ENCODE peak calls at places on chromosomes 5 and 9, in six cellular contexts. U, P, I, V, Q and Y are unnamed samples.

GRCh38 chr9:105053209-105053652 is 125.3 kb upstream of the ABCA1 start:
- DNase-seq in V (peak; percentile 94), Q (no peak), I (no peak), P (peak; percentile 93), U (no peak), Y (no peak)

GRCh38 chr5:137778772-137779564 is 24.8 kb upstream of the HNRNPA0 start:
- DNase-seq in U (no peak), I (peak; percentile 22), P (peak; percentile 33), V (peak; percentile 39), Q (peak; percentile 11), Y (no peak)

GRCh38 chr5:131386124-131386523 is 122.3 kb downstream of the CDC42SE2 start:
- DNase-seq in I (no peak), P (no peak), V (no peak), Q (no peak), U (no peak), Y (no peak)

GRCh38 chr9:96125624-96126023 is 176.4 kb downstream of the HSD17B3 start:
- DNase-seq in I (no peak), V (no peak), U (no peak), Q (no peak), P (no peak), Y (no peak)

GRCh38 chr5:51731641-51732040 is 348.4 kb downstream of the ISL1 start:
- DNase-seq in I (no peak), V (no peak), U (no peak), Q (no peak), P (no peak), Y (no peak)

GRCh38 chr9:37243588-37244345 is 123.4 kb downstream of the ZCCHC7 start:
- DNase-seq in I (no peak), V (no peak), U (no peak), P (peak; percentile 64), Q (no peak), Y (no peak)

GRCh38 chr5:154538492-154538891 is 60.5 kb upstream of the HAND1 start:
- DNase-seq in U (no peak), P (no peak), V (no peak), Q (no peak), I (no peak), Y (no peak)

GRCh38 chr9:20664501-20664900 is 19.6 kb upstream of the FOCAD start:
- DNase-seq in U (no peak), P (no peak), Q (no peak), V (no peak), I (no peak), Y (no peak)

GRCh38 chr5:96924016-96924443 is 11.8 kb upstream of the LNPEP start:
- DNase-seq in Q (peak; percentile 66), V (no peak), P (no peak), I (peak; percentile 35), U (no peak), Y (no peak)

GRCh38 chr5:130099001-130099400 is 194.7 kb downstream of the CHSY3 start:
- DNase-seq in I (no peak), V (no peak), Q (no peak), P (no peak), U (no peak), Y (no peak)

GRCh38 chr9:22045423-22045822 is 36.3 kb upstream of the CDKN2B start:
- DNase-seq in Q (no peak), V (no peak), P (no peak), I (no peak), U (no peak), Y (no peak)

GRCh38 chr9:100427366-100428263 is 672 bp downstream of the MSANTD3 start:
- DNase-seq in I (peak; percentile 41), V (peak; percentile 70), Q (peak; percentile 14), U (no peak), P (peak; percentile 78), Y (no peak)

GRCh38 chr9:114989600-114990410 is 59.4 kb upstream of the TNFSF8 start:
- DNase-seq in Q (peak; percentile 25), U (no peak), V (no peak), I (no peak), P (no peak), Y (no peak)

GRCh38 chr9:977361-978116 is 1.1 kb downstream of the DMRT3 start:
- DNase-seq in I (no peak), U (no peak), Q (no peak), P (no peak), V (no peak), Y (no peak)

GRCh38 chr5:57174128-57174849 is 430 bp downstream of the GPBP1 start:
- DNase-seq in P (peak; percentile 23), Q (no peak), U (no peak), I (peak; percentile 36), V (no peak), Y (no peak)

GRCh38 chr5:18792145-18792544 is 1157.9 kb downstream of the TAF11L14 start:
- DNase-seq in U (no peak), V (no peak), Q (no peak), P (peak; percentile 21), I (no peak), Y (no peak)

GRCh38 chr9:133951265-133951664 is 40.9 kb downstream of the VAV2 start:
- DNase-seq in V (no peak), Q (no peak), U (no peak), I (no peak), P (no peak), Y (no peak)

GRCh38 chr5:142860291-142860690 is 90.1 kb downstream of the ARHGAP26 start:
- DNase-seq in V (no peak), P (no peak), I (no peak), Q (no peak), U (no peak), Y (no peak)

GRCh38 chr5:138654281-138654867 is 79.2 kb upstream of the HSPA9 start:
- DNase-seq in I (peak; percentile 75), V (peak; percentile 78), P (peak; percentile 81), U (peak; percentile 43), Q (peak; percentile 80), Y (peak; percentile 39)

GRCh38 chr9:104682642-104683041 is 11.7 kb upstream of the OR13D1 start:
- DNase-seq in I (no peak), V (peak; percentile 51), U (no peak), Q (no peak), P (peak; percentile 41), Y (no peak)

GRCh38 chr9:136726631-136727191 is 14.3 kb downstream of the DIPK1B start:
- DNase-seq in V (peak; percentile 31), P (peak; percentile 19), Q (peak; percentile 61), U (peak; percentile 34), I (peak; percentile 54), Y (no peak)

GRCh38 chr9:125985142-125985997 is 238.2 kb downstream of the PBX3 start:
- DNase-seq in Q (no peak), U (no peak), P (no peak), I (no peak), V (no peak), Y (no peak)

GRCh38 chr9:21761309-21761901 is 41.0 kb upstream of the MTAP start:
- DNase-seq in P (peak; percentile 73), U (no peak), V (no peak), I (no peak), Q (no peak), Y (no peak)

GRCh38 chr5:178434016-178434761 is 156.0 kb downstream of the COL23A1 start:
- DNase-seq in Q (no peak), V (no peak), P (no peak), I (no peak), U (no peak), Y (no peak)
- H3K9me3 ChIP-seq in Q (no peaks in the 10 kb centered on the region), V (peaks cover 27% of the 10 kb centered on the region), P (no peaks in the 10 kb centered on the region), I (no peaks in the 10 kb centered on the region), U (no peaks in the 10 kb centered on the region), Y (no peaks in the 10 kb centered on the region)

DNA sequence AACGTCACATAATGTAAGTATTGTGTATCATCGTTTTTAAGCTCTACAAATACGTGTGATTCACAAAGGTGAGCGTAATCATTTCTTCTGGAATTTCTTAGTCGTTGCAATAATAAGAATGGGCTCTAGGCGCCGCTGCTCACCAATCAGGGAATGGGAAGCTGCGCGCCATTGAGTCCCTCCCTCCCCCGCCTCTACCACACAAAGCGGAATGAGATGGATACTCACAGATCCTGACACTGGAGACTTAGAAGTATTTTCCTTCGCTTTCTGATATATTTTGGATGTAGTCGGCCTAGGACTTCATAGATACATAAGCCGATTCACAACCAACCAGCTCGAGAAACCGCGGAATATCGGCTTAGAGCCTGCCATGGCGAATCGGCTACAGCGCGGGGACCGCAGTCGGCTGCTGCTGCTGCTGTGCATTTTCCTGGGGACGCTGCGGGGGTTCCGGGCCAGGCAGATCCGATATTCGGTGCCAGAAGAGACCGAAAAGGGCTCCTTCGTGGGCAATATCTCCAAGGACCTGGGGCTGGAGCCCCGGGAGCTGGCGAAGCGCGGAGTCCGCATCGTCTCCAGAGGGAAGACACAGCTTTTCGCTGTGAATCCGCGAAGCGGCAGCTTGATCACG is at the start of gene PCDHGA11:
- DNase-seq in V (peak; percentile 63), P (peak; percentile 56), Q (no peak), I (no peak), U (no peak), Y (no peak)
- H3K9me3 ChIP-seq in V (peaks cover 51% of the 10 kb centered on the region), P (peaks cover 11% of the 10 kb centered on the region), Q (peaks cover 18% of the 10 kb centered on the region), I (peaks cover 60% of the 10 kb centered on the region), U (peaks cover 9% of the 10 kb centered on the region), Y (peaks cover 9% of the 10 kb centered on the region)

DNA sequence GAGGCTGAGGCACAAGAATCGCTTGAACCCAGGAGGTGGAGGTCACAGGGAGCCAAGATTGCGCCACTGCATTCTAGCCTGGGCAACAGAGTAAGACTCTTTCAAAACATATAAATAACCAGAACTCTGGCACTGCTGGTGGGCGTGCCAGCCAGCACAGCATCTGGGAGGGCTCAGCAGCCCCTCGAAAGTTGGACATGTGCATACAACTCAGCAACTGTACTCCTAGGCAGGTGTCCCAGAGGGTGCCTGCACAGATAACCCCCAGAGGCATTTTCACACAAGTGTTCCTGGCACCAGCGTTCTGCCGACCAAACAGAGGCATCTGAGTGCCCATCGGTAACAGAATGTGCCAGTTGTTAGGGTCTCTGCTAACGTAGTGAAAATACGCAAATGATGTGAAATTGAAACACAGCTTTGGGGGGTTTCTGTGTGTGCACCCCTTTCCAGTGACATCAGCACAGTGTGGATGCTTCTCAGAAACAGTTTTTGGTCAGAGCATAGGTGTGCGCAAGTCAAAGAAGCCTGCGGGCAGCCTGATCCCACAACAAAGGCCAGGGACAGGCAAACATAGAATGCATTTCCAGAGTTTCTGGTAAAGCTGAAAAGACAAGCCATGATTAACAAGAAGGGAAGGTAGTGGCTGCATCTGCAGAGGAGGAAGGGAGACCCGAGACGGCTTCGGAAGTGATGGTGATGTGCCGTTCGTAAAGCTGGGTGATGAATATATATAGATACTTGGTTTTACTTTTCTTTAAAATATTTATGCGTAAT is 190.2 kb downstream of the CACNA1B start:
- DNase-seq in P (no peak), U (no peak), V (no peak), I (no peak), Q (no peak), Y (no peak)
- H3K9me3 ChIP-seq in P (no peaks in the 10 kb centered on the region), U (no peaks in the 10 kb centered on the region), V (peaks cover 59% of the 10 kb centered on the region), I (no peaks in the 10 kb centered on the region), Q (no peaks in the 10 kb centered on the region), Y (no peaks in the 10 kb centered on the region)

DNA sequence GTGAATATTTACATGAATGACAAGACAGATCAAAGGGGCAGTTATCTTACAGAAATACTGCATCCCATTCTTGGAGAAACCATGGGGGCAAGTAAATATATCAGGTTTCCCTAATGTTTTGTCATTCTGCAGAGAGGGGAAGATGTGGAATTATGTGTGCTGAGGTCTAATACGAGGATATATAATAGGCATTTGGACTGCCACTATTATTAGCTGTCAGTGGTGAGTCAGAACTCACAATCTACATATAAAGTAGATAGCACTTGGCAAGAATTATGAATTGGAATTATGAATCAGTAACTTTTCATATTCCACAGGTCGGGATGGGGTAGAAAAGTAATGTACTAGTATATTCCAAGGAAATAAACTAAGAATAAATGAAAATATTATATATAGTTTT is 121.7 kb downstream of the GIN1 start:
- DNase-seq in U (no peak), V (peak; percentile 10), P (peak; percentile 6), Q (no peak), I (no peak), Y (no peak)
- H3K9me3 ChIP-seq in U (no peaks in the 10 kb centered on the region), V (no peaks in the 10 kb centered on the region), P (no peaks in the 10 kb centered on the region), Q (no peaks in the 10 kb centered on the region), I (no peaks in the 10 kb centered on the region), Y (no peaks in the 10 kb centered on the region)

GRCh38 chr5:180259260-180259611 is 32.6 kb downstream of the MAPK9 start:
- DNase-seq in Q (no peak), U (no peak), P (peak; percentile 22), V (peak; percentile 1), I (no peak), Y (no peak)
- H3K9me3 ChIP-seq in Q (peaks cover 36% of the 10 kb centered on the region), U (peaks cover 58% of the 10 kb centered on the region), P (peaks cover 2% of the 10 kb centered on the region), V (peaks cover 73% of the 10 kb centered on the region), I (peaks cover 98% of the 10 kb centered on the region), Y (peaks cover 34% of the 10 kb centered on the region)